ENCODE peak calls at places on chromosomes 11 and 22, in seven cellular contexts. S is stomach, G is GM23338, C is SK-N-MC, I is endothelial cell of umbilical vein, Y is HL-60, B is transverse colon. M is an unnamed sample.

GRCh38 chr11:13364388-13364787 is 86.8 kb downstream of the BMAL1 start:
- DNase-seq in C (no peak), S (no peak), G (no peak), I (no peak), Y (no peak), B (no peak), M (no peak)

GRCh38 chr11:62315416-62315815 is 16.5 kb upstream of the SCGB1D4 start:
- DNase-seq in G (no peak), S (no peak), B (no peak), C (no peak), Y (no peak), I (no peak), M (no peak)

GRCh38 chr22:29385748-29386147 is 2.6 kb downstream of the AP1B1 start:
- DNase-seq in Y (peak), I (peak), B (peak), G (no peak), S (peak), C (no peak), M (no peak)

GRCh38 chr22:21632237-21632895 is at the start of gene CCDC116:
- DNase-seq in G (peak), C (no peak), I (no peak), B (peak), Y (peak), S (peak), M (no peak)

GRCh38 chr11:128022007-128022368 is 565.4 kb downstream of the ETS1 start:
- DNase-seq in C (no peak), Y (no peak), I (peak), S (no peak), B (no peak), G (no peak), M (no peak)

GRCh38 chr11:5229388-5229787 is 2.5 kb upstream of the HBB start:
- DNase-seq in Y (no peak), S (no peak), G (no peak), I (no peak), B (no peak), C (no peak), M (no peak)

GRCh38 chr22:19896665-19897355 is 42.1 kb upstream of the GNB1L start:
- DNase-seq in G (no peak), Y (no peak), C (no peak), I (no peak), B (no peak), S (no peak), M (peak)

GRCh38 chr22:17754233-17754925 is 19.9 kb downstream of the BID start:
- DNase-seq in Y (no peak), S (no peak), B (no peak), I (no peak), C (no peak), G (peak), M (peak)

GRCh38 chr11:13486926-13487660 is 8.7 kb downstream of the PTH start:
- DNase-seq in B (peak), Y (no peak), I (peak), G (peak), C (no peak), S (peak), M (peak)

GRCh38 chr22:22110548-22111266 is 128.1 kb upstream of the TOP3B start:
- DNase-seq in B (peak), Y (peak), C (no peak), I (peak), G (peak), S (no peak), M (no peak)

GRCh38 chr11:6992457-6993431 is 27.4 kb downstream of the ZNF214 start:
- DNase-seq in B (no peak), Y (no peak), I (peak), C (no peak), S (no peak), G (no peak), M (no peak)

GRCh38 chr11:62223095-62223494 is 14.6 kb downstream of the SCGB2A1 start:
- DNase-seq in I (peak), B (no peak), Y (no peak), C (no peak), S (no peak), G (peak), M (no peak)

GRCh38 chr11:104549019-104549418 is 349.2 kb downstream of the CASP12 start:
- DNase-seq in I (no peak), S (no peak), B (no peak), C (no peak), Y (no peak), G (no peak), M (no peak)

GRCh38 chr11:65863889-65864757 is 3.9 kb downstream of the MUS81 start:
- DNase-seq in S (no peak), I (no peak), Y (no peak), G (no peak), B (no peak), C (no peak), M (peak)

GRCh38 chr11:67315325-67315909 is 12.1 kb downstream of the SSH3 start:
- DNase-seq in Y (no peak), I (no peak), C (no peak), B (no peak), S (no peak), G (no peak), M (no peak)

GRCh38 chr11:45872513-45873356 is 12.7 kb upstream of the MAPK8IP1 start:
- DNase-seq in I (peak), G (peak), S (peak), Y (no peak), C (no peak), B (no peak), M (peak)

GRCh38 chr11:13354335-13354734 is 76.7 kb downstream of the BMAL1 start:
- DNase-seq in I (peak), S (no peak), C (no peak), Y (peak), G (peak), B (no peak), M (no peak)

GRCh38 chr22:48979482-48979881 is 848.2 kb downstream of the BRD1 start:
- DNase-seq in C (no peak), I (no peak), S (no peak), Y (no peak), B (no peak), G (no peak), M (no peak)

GRCh38 chr11:35276396-35276795 is 137.4 kb downstream of the CD44 start:
- DNase-seq in B (no peak), I (no peak), Y (no peak), C (no peak), G (no peak), S (peak), M (no peak)

GRCh38 chr22:35479359-35479758 is 61.3 kb upstream of the RASD2 start:
- DNase-seq in B (no peak), G (no peak), S (no peak), C (no peak), I (no peak), Y (no peak), M (no peak)

GRCh38 chr22:50548046-50548912 is 2.6 kb downstream of the KLHDC7B start:
- DNase-seq in C (no peak), G (no peak), B (peak), I (no peak), Y (no peak), S (no peak), M (peak)

GRCh38 chr11:44096360-44097188 is 1.1 kb downstream of the EXT2 start:
- DNase-seq in I (peak), S (no peak), B (no peak), Y (no peak), C (no peak), G (no peak), M (no peak)

GRCh38 chr11:129045150-129045549 is 102.5 kb upstream of the TP53AIP1 start:
- DNase-seq in B (no peak), S (no peak), C (no peak), Y (no peak), I (no peak), G (no peak), M (no peak)

GRCh38 chr11:129041611-129042018 is 98.9 kb upstream of the TP53AIP1 start:
- DNase-seq in Y (no peak), G (no peak), B (no peak), C (no peak), I (no peak), S (no peak), M (no peak)

DNA sequence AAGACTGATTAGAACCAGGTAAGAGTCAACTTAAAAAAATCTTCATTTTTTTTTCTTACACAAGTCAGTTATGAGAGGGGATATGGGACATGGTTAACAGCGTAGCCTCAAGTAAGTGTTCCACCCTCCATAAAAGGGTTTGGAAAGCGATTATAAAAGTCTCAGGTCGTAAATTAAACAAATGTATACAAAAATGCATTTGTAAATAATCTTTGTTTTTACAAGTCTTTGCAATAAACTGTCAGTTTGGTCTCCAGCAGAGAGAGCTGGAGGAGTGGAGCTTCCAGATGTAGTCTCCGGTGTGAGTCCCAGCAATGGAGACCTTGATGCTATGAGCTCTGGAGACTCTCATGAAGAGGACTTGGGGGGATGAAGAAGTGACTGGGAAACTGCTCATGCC is 99.8 kb upstream of the TP53AIP1 start:
- DNase-seq in C (no peak), Y (no peak), G (no peak), S (no peak), I (no peak), B (no peak), M (no peak)
- TF ChIP-seq POLR2AphosphoS5 in C (no peak), Y (no peak), G (no peak), S (no peak), I (no peak), B (no peak), M (no peak)

GRCh38 chr11:29343465-29344333 is 673.1 kb downstream of the KCNA4 start:
- DNase-seq in I (peak), B (peak), G (peak), C (no peak), S (peak), Y (peak), M (peak)
- H3K4me3 ChIP-seq in I (no peak), B (no peak), G (no peak), C (no peak), S (no peak), Y (no peak), M (no peak)

DNA sequence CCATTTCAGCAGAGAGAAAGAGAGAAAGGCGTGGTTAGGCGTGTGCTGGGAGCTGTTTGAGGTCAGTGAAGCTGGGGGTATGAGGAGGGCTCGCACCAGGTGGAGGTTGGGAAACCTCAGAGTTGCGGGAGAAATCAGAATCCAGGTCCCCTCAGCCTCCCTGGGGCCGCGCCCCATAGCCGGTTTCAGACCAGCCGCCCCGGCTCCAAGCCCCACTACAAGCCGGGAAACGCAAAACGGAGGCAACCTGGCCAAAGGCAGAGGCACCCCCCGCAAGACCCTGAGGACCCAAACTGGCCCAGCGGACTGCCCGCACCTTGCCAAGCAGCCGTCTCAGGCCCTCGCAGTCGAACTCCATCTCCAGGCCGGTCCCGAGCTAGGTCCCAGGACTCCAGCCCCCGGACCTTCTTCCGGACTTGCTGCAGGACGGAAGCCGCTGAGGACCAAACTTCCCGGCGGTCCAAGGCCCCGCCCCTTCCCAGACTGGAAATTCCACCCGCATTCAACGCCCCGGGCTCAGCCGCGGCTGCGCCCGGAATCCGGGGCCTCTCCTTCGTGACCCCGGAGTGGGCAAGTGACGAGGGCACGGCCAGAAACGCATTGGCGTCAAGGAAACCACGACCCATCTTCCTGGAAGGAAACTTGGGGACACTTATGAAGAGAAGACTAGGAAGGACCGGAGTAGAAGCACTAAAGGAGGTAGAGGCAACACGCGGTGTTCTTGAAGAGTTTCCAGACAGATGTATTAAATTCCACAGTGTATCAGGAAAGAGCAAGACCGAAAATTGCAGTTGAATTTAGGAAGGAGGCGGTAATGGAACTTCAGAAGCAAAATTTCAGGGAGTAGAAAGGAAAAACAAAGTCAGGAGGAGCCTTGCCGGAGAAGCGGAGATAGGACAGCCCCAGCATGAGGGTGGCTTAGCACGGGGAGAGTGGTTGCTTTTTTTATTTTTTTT is at the start of gene UEVLD:
- DNase-seq in G (peak), B (peak), I (peak), Y (peak), S (peak), C (peak), M (peak)
- TF ChIP-seq POLR2AphosphoS5 in G (peak), B (peak), I (peak), Y (peak), S (peak), C (peak), M (peak)

GRCh38 chr11:102241026-102241425 is 76.3 kb upstream of the BIRC3 start:
- DNase-seq in B (no peak), Y (no peak), S (no peak), G (no peak), C (no peak), I (no peak), M (no peak)
- H3K4me3 ChIP-seq in B (no peak), Y (no peak), S (no peak), G (no peak), C (no peak), I (no peak), M (no peak)

GRCh38 chr11:80118071-80118470 is 677.2 kb upstream of the TENM4 start:
- DNase-seq in Y (no peak), B (no peak), C (no peak), G (no peak), S (peak), I (no peak), M (no peak)
- TF ChIP-seq POLR2AphosphoS5 in Y (no peak), B (no peak), C (no peak), G (no peak), S (no peak), I (no peak), M (no peak)

GRCh38 chr11:83194284-83195175 is 1.0 kb downstream of the ANKRD42 start:
- DNase-seq in Y (peak), S (peak), G (peak), C (no peak), B (peak), I (peak), M (peak)
- H3K4me3 ChIP-seq in Y (peak), S (peak), G (peak), C (peak), B (peak), I (peak), M (peak)